ENCODE peak calls at places on chromosomes 11 and 22, in seven cellular contexts. N is dorsolateral prefrontal cortex, C is kidney, T is PC-3, A is lower lobe of right lung, F is fibroblast of the aortic adventitia, O is osteocyte. H is an unnamed sample.

GRCh38 chr11:3880724-3881123 is 25.3 kb downstream of the STIM1 start:
- DNase-seq in N (no peak), C (no peak), T (peak), A (no peak), F (peak), O (no peak), H (no peak)

GRCh38 chr11:931385-931784 is 5.7 kb downstream of the AP2A2 start:
- DNase-seq in N (no peak), C (peak), T (no peak), A (no peak), F (peak), O (no peak), H (no peak)

GRCh38 chr22:10780281-10780680 is 4747.7 kb upstream of the OR11H1 start:
- DNase-seq in N (no peak), C (no peak), T (no peak), A (no peak), F (no peak), O (no peak), H (no peak)

GRCh38 chr11:985435-985834 is 51.1 kb downstream of the MUC6 start:
- DNase-seq in N (no peak), C (no peak), T (no peak), A (peak), F (no peak), O (no peak), H (peak)

GRCh38 chr22:34283844-34284243 is 363.6 kb upstream of the LARGE1 start:
- DNase-seq in N (no peak), C (no peak), T (no peak), A (no peak), F (no peak), O (no peak), H (no peak)

GRCh38 chr11:2802389-2803185 is 83.0 kb downstream of the CDKN1C start:
- DNase-seq in N (no peak), C (peak), T (no peak), A (peak), F (no peak), O (peak), H (peak)

GRCh38 chr11:118569670-118570069 is 2.5 kb upstream of the ARCN1 start:
- DNase-seq in N (no peak), C (no peak), T (no peak), A (no peak), F (no peak), O (no peak), H (no peak)

GRCh38 chr11:104705475-104706195 is 192.6 kb downstream of the CASP12 start:
- DNase-seq in N (no peak), C (no peak), T (peak), A (peak), F (no peak), O (no peak), H (no peak)

GRCh38 chr11:76184551-76184993 is 21.7 kb downstream of the WNT11 start:
- DNase-seq in N (no peak), C (peak), T (no peak), A (no peak), F (peak), O (no peak), H (no peak)

GRCh38 chr11:74725701-74726100 is 5.5 kb downstream of the CHRDL2 start:
- DNase-seq in N (no peak), C (no peak), T (no peak), A (no peak), F (no peak), O (no peak), H (no peak)

GRCh38 chr11:57256119-57256518 is 19.1 kb upstream of the APLNR start:
- DNase-seq in N (no peak), C (no peak), T (no peak), A (no peak), F (no peak), O (no peak), H (no peak)

GRCh38 chr11:74442601-74443000 is 24.7 kb downstream of the KCNE3 start:
- DNase-seq in N (no peak), C (no peak), T (peak), A (no peak), F (peak), O (no peak), H (no peak)

GRCh38 chr11:46674463-46675287 is 25.7 kb downstream of the ARHGAP1 start:
- DNase-seq in N (no peak), C (peak), T (no peak), A (no peak), F (peak), O (no peak), H (peak)

GRCh38 chr11:36455658-36456111 is 54.4 kb downstream of the TRAF6 start:
- DNase-seq in N (no peak), C (peak), T (peak), A (no peak), F (peak), O (peak), H (peak)

GRCh38 chr11:74950374-74950969 is 1.4 kb downstream of the SPCS2 start:
- DNase-seq in N (no peak), C (no peak), T (no peak), A (no peak), F (no peak), O (no peak), H (no peak)

GRCh38 chr22:20951932-20952380 is 15.1 kb upstream of the AIFM3 start:
- DNase-seq in N (no peak), C (peak), T (no peak), A (no peak), F (no peak), O (no peak), H (no peak)

DNA sequence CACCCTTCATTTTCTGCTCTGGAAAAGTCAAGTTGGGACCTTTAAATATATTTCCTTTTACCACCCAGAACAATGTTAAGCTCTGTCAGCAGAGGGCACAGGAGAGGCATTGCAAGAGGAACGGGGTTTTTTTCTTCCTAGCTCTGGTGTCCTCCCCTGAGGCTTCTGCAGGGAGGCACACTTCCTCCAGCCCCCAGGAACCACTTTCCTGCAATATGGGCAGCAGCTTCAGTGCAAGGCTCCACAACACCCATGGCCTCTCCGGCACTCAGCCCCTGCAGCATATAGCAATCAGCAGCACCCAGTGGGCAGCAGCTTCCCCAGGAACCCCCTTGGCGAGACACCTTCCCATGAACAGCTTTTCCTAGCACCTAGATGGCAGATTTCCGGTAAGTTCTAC is 101.4 kb downstream of the SYT9 start:
- DNase-seq in N (no peak), C (peak), T (peak), A (peak), F (peak), O (no peak), H (no peak)
- TF ChIP-seq CTCF in N (no peak), C (peak), T (peak), A (no peak), F (peak), O (peak), H (peak)

DNA sequence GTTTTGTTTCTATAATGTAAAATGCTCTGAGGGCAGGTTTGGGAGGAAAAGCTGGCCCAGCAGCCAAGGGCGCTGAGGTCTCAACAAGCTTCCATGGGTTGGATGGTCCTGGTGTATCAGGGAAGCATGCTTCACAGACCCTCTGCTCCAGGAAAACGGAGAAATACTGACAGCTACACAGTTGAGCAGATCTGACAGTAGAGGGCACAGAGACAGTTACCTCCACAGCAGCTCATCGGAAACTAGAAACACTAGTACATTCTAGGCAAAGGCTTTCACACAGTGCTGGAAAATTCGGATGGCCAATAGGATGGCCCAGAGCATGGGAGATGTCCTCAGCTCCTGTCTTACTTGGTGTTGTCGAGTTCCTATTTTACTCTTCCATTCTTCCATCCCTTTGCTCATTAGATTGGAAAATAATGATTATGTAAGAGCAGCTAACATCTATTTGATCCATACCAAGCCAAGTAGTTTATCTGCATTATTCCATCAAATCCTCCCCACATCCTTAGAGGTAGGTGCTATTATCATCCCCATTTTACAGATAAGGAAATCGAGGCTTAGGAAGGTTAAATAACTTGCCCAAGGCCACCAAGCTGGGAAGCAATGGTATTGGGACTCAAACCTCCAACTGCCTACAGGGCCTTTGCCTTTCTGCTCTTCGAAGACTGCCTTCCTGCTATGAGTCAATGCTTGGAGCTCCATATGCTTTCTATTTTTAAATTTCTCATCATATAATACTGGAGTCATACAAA is 28.3 kb downstream of the LMO2 start:
- DNase-seq in N (no peak), C (no peak), T (no peak), A (no peak), F (peak), O (no peak), H (no peak)
- TF ChIP-seq CTCF in N (no peak), C (no peak), T (no peak), A (no peak), F (no peak), O (no peak), H (no peak)

GRCh38 chr22:35299217-35299716 is 427 bp upstream of the TOM1 start:
- DNase-seq in N (no peak), C (no peak), T (no peak), A (no peak), F (peak), O (no peak), H (no peak)
- TF ChIP-seq CTCF in N (no peak), C (no peak), T (no peak), A (no peak), F (no peak), O (no peak), H (no peak)

GRCh38 chr11:72599325-72600117 is 74.7 kb downstream of the PDE2A start:
- DNase-seq in N (no peak), C (no peak), T (peak), A (no peak), F (no peak), O (no peak), H (no peak)
- TF ChIP-seq CTCF in N (no peak), C (no peak), T (peak), A (no peak), F (no peak), O (no peak), H (no peak)

DNA sequence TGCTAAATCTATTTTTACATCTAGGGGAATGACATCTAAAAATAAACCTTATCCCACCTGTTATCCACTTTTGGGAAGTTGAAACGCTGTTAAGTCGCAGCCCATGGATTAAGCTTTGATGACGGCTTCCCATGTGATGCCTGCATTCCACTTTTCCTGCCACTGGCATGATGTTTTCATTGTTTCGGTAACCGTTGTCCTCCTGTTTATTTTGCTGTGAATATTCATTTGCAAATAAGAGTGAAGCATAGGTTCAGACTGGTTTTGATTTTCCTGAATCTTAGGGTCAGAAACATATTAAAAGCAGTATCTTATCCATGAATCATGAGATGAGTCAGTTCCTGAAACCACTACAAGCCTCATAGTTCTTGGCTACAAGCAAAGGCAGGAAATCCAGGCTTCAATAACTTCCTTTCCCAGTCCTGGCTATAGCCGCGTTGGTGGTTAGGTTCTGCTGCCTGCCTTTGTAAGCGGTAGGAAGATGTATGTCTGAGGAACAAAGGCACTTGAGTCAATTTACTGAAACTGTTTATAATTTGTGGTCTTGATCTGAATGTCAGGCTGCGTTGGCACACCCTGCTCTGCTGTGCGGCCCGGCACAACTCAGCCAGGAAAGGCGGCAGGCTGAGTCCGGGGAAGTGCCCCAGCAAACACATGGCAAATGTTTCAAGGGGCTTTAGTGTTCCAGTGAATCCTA is 19.4 kb downstream of the TEAD1 start:
- DNase-seq in N (no peak), C (peak), T (peak), A (peak), F (peak), O (no peak), H (peak)
- TF ChIP-seq CTCF in N (no peak), C (no peak), T (no peak), A (no peak), F (peak), O (no peak), H (no peak)

GRCh38 chr11:66636411-66636810 is 2.1 kb upstream of the RBM4 start:
- DNase-seq in N (no peak), C (no peak), T (no peak), A (no peak), F (no peak), O (no peak), H (no peak)

GRCh38 chr11:66638177-66639065 is at the start of gene RBM4:
- DNase-seq in N (peak), C (peak), T (peak), A (peak), F (peak), O (peak), H (peak)

GRCh38 chr11:66641834-66642233 is 3.3 kb downstream of the RBM4 start:
- DNase-seq in N (no peak), C (no peak), T (no peak), A (no peak), F (peak), O (no peak), H (no peak)

GRCh38 chr11:66637557-66638176 is 836 bp upstream of the RBM4 start:
- DNase-seq in N (no peak), C (no peak), T (no peak), A (no peak), F (no peak), O (no peak), H (no peak)

GRCh38 chr11:66639066-66639813 is 737 bp downstream of the RBM4 start:
- DNase-seq in N (no peak), C (no peak), T (peak), A (no peak), F (peak), O (no peak), H (no peak)
- TF ChIP-seq CTCF in N (no peak), C (no peak), T (no peak), A (no peak), F (peak), O (peak), H (peak)

GRCh38 chr22:19724927-19725661 is 1.8 kb downstream of the GP1BB start:
- DNase-seq in N (no peak), C (no peak), T (no peak), A (no peak), F (no peak), O (no peak), H (no peak)

GRCh38 chr22:19722915-19723164 is 499 bp upstream of the GP1BB start:
- DNase-seq in N (no peak), C (no peak), T (no peak), A (no peak), F (no peak), O (no peak), H (no peak)

GRCh38 chr22:19722175-19722914 is 994 bp upstream of the GP1BB start:
- DNase-seq in N (no peak), C (no peak), T (no peak), A (no peak), F (no peak), O (no peak), H (no peak)

GRCh38 chr22:19723165-19723989 is at the start of gene GP1BB:
- DNase-seq in N (no peak), C (no peak), T (peak), A (peak), F (no peak), O (no peak), H (no peak)

GRCh38 chr22:19723990-19724827 is 870 bp downstream of the GP1BB start:
- DNase-seq in N (no peak), C (no peak), T (peak), A (no peak), F (no peak), O (no peak), H (no peak)
- TF ChIP-seq CTCF in N (no peak), C (no peak), T (no peak), A (no peak), F (no peak), O (no peak), H (no peak)

GRCh38 chr22:37255558-37256006 is 11.5 kb upstream of the RAC2 start:
- DNase-seq in N (no peak), C (no peak), T (no peak), A (no peak), F (no peak), O (no peak), H (no peak)

GRCh38 chr22:37254867-37255233 is 10.8 kb upstream of the RAC2 start:
- DNase-seq in N (no peak), C (no peak), T (peak), A (no peak), F (peak), O (no peak), H (no peak)

GRCh38 chr22:37256075-37256726 is 12.1 kb upstream of the RAC2 start:
- DNase-seq in N (no peak), C (no peak), T (no peak), A (peak), F (no peak), O (no peak), H (peak)

GRCh38 chr22:37254206-37254866 is 10.3 kb upstream of the RAC2 start:
- DNase-seq in N (no peak), C (no peak), T (peak), A (peak), F (peak), O (no peak), H (peak)

DNA sequence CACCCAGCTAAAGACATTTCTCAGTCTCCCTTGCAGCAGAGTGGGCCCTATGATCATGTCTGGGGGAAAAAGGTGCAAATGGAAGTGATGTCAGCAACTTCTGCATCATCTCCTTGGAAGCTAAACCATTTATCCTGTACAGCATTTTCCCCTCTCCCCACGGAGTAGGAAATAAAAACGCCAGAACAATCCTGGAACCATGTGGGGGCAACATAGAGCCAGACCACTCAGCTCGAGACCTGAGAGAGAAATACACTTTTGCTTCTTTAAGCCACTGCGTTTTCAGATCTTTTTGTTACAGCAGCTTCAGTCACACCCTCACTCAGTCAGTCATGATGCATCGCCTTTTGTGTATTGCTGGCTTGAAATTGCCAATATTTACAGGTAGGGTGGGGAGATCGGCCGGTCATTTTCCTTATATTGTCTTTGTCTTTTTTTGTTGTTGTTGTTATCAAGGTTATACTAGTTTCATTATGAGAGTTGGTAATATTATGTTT is 9.1 kb upstream of the RAC2 start:
- DNase-seq in N (no peak), C (no peak), T (no peak), A (no peak), F (no peak), O (no peak), H (no peak)
- TF ChIP-seq CTCF in N (no peak), C (no peak), T (no peak), A (no peak), F (no peak), O (no peak), H (no peak)